ENCODE peak calls at places on chromosomes 7 and 10, in four cellular contexts. B is GM12878, M is K562, E is HepG2. J is an unnamed sample.

GRCh38 chr7:106841896-106842390 is 23.1 kb upstream of the PIK3CG start:
- DNase-seq in B (no peak), M (no peak), E (no peak), J (no peak)

GRCh38 chr10:80462986-80463741 is 9.1 kb downstream of the TSPAN14 start:
- DNase-seq in B (no peak), M (no peak), E (no peak), J (no peak)

GRCh38 chr7:36658603-36659516 is 65.4 kb downstream of the AOAH start:
- DNase-seq in B (no peak), M (no peak), E (peak), J (peak)

GRCh38 chr7:7424151-7424873 is 111.4 kb downstream of the COL28A1 start:
- DNase-seq in B (peak), M (peak), E (peak), J (peak)

GRCh38 chr7:8035190-8035589 is 66.6 kb downstream of the GLCCI1 start:
- DNase-seq in B (no peak), M (peak), E (no peak), J (no peak)

GRCh38 chr7:16753932-16754571 is 497 bp downstream of the TSPAN13 start:
- DNase-seq in B (no peak), M (peak), E (peak), J (no peak)

GRCh38 chr7:23598321-23598720 is 1.1 kb downstream of the CCDC126 start:
- DNase-seq in B (no peak), M (no peak), E (peak), J (no peak)

GRCh38 chr7:18345641-18346234 is 149.8 kb upstream of the HDAC9 start:
- DNase-seq in B (no peak), M (peak), E (peak), J (peak)

GRCh38 chr7:105821527-105821926 is 54.9 kb downstream of the ATXN7L1 start:
- DNase-seq in B (no peak), M (no peak), E (no peak), J (no peak)

GRCh38 chr10:44425466-44425865 is 40.6 kb upstream of the CXCL12 start:
- DNase-seq in B (no peak), M (no peak), E (no peak), J (no peak)

GRCh38 chr10:69486922-69487730 is 35.9 kb downstream of the TSPAN15 start:
- DNase-seq in B (no peak), M (no peak), E (no peak), J (no peak)

GRCh38 chr7:151514461-151515396 is 5.0 kb downstream of the RHEB start:
- DNase-seq in B (no peak), M (no peak), E (no peak), J (no peak)

DNA sequence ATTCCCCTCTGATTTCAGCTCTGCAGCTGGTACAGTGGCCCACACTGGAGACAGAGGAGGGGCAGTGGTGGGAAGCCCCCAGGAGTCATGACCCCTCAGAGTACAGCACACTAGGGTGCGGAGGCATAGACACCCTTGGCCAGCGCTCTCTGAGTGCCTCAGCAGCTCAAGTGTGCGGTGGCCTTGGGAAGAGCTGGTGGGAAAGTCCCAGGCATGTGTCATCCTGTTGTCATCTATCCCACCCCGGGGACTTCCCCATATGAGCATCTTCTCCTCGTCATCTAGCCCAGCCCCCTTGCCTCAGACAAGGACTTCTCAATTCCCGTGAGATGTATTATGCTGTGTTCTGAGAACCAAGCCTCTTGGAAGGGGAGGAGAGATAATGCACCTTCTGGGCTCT is 15.6 kb upstream of the PPIF start:
- DNase-seq in B (peak), M (peak), E (no peak), J (peak)
- TF ChIP-seq CEBPB in B (no peak), M (no peak), E (no peak), J (no peak)

GRCh38 chr10:15787426-15787825 is 67.7 kb upstream of the ITGA8 start:
- DNase-seq in B (no peak), M (no peak), E (no peak), J (no peak)

GRCh38 chr10:15782851-15783250 is 63.1 kb upstream of the ITGA8 start:
- DNase-seq in B (no peak), M (no peak), E (no peak), J (no peak)

GRCh38 chr10:15781381-15781960 is 61.7 kb upstream of the ITGA8 start:
- DNase-seq in B (no peak), M (no peak), E (no peak), J (no peak)

GRCh38 chr10:15784662-15785300 is 65.1 kb upstream of the ITGA8 start:
- DNase-seq in B (no peak), M (no peak), E (no peak), J (no peak)

GRCh38 chr10:15784237-15784636 is 64.5 kb upstream of the ITGA8 start:
- DNase-seq in B (no peak), M (no peak), E (no peak), J (no peak)
- TF ChIP-seq ESRRA in B (no peak), M (no peak), E (no peak), J (no peak)

DNA sequence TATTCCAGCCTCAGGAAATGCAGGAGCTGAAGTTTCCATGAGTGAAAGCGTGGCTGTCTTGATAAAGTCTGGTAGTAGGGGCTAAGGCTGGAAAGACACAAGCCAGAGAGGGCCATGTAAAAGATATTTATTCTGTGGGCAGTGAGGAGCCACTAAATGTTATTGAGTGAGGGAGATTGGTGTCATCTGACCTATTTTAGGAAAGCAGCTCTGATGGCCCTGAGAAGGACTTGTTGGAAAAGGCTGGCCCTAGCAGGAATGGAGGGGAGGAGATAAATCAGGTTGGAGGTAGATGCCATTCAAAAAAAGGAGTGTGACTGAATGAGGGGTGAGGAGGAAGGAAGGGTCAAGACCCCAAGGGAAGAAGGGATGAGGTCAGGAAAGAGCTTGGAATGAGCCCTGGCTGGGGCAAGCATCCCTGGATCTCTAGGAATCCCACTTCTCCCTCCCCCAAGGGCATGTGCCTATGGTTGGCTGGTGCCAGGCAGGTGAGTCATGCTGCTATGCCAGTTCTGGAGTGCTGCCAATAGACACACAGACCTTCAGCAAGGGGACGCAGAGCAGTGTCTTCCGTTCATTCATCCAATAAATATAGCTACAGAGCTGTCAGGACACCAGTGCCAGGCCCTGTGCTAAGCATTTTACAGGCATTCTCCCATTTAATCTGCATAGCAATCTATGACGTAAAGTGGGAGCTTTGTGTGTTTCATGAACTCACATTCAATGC is 2.0 kb downstream of the ANKRD2 start:
- DNase-seq in B (no peak), M (no peak), E (peak), J (peak)
- TF ChIP-seq HDAC2 in B (no peak), M (no peak), E (no peak), J (no peak)

GRCh38 chr10:125264091-125264490 is 103.7 kb upstream of the CTBP2 start:
- DNase-seq in B (no peak), M (no peak), E (no peak), J (no peak)

GRCh38 chr10:125262414-125262813 is 102.1 kb upstream of the CTBP2 start:
- DNase-seq in B (no peak), M (no peak), E (no peak), J (no peak)

GRCh38 chr10:125262920-125263319 is 102.6 kb upstream of the CTBP2 start:
- DNase-seq in B (no peak), M (no peak), E (no peak), J (no peak)

GRCh38 chr10:125264752-125265578 is 104.6 kb upstream of the CTBP2 start:
- DNase-seq in B (no peak), M (no peak), E (no peak), J (no peak)

GRCh38 chr10:125263551-125263950 is 103.2 kb upstream of the CTBP2 start:
- DNase-seq in B (no peak), M (no peak), E (peak), J (peak)
- TF ChIP-seq CEBPB in B (no peak), M (no peak), E (no peak), J (no peak)

DNA sequence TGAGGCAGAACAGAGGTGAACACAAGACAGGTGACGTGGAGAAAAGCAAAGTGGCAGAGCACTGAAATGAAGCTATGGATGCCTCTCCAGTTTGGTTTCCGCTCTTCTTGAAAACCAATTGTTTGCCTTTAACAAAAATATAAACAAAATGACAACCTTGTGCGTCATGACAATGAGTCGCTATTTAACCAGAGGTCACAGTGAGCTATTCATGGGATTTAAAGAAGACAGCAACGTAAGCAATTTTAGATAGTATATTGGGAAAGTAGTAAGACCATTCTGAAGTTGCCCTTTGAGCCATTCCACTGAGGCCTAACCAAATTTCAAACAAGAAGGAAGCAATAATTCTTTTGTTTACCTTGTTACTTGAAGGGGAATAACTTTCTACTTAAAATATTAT is 15.2 kb upstream of the LRRTM3 start:
- DNase-seq in B (no peak), M (no peak), E (no peak), J (no peak)
- TF ChIP-seq ESRRA in B (no peak), M (no peak), E (no peak), J (no peak)

GRCh38 chr7:127730658-127731276 is 78.8 kb downstream of the SND1 start:
- DNase-seq in B (no peak), M (no peak), E (no peak), J (no peak)
- TF ChIP-seq HDAC2 in B (no peak), M (no peak), E (no peak), J (no peak)

J was measured in A549.